ENCODE peak calls at places on chromosome 1, in four cellular contexts. D, O, C and P are unnamed samples.

GRCh38 chr1:206048582-206048981 is 4.4 kb upstream of the RHEX start:
- DNase-seq in C (peak), O (peak), D (peak), P (no peak)

GRCh38 chr1:113881661-113882060 is 5.7 kb downstream of the BCL2L15 start:
- DNase-seq in C (no peak), D (no peak), O (no peak), P (no peak)

GRCh38 chr1:54253480-54253879 is 53.5 kb downstream of the MRPL37 start:
- DNase-seq in O (no peak), D (no peak), C (peak), P (peak)

GRCh38 chr1:47412437-47412836 is 3.6 kb upstream of the FOXE3 start:
- DNase-seq in C (no peak), D (no peak), O (no peak), P (no peak)

GRCh38 chr1:115134850-115135484 is 45.7 kb upstream of the TSPAN2 start:
- DNase-seq in C (no peak), O (no peak), D (no peak), P (peak)

GRCh38 chr1:95451054-95451453 is 217.0 kb downstream of the RWDD3 start:
- DNase-seq in D (no peak), O (no peak), C (no peak), P (no peak)

GRCh38 chr1:239616686-239617085 is 230.3 kb downstream of the CHRM3 start:
- DNase-seq in D (no peak), O (no peak), C (no peak), P (no peak)

GRCh38 chr1:236880209-236880608 is 85.1 kb downstream of the MTR start:
- DNase-seq in O (no peak), C (peak), D (no peak), P (no peak)

GRCh38 chr1:16174261-16174871 is 18.5 kb upstream of the EPHA2 start:
- DNase-seq in O (no peak), D (no peak), C (no peak), P (no peak)

GRCh38 chr1:30892671-30893073 is 15.9 kb downstream of the SDC3 start:
- DNase-seq in O (no peak), D (no peak), C (peak), P (no peak)

GRCh38 chr1:216923601-216924000 is 200.4 kb upstream of the ESRRG start:
- DNase-seq in D (no peak), O (no peak), C (no peak), P (no peak)

DNA sequence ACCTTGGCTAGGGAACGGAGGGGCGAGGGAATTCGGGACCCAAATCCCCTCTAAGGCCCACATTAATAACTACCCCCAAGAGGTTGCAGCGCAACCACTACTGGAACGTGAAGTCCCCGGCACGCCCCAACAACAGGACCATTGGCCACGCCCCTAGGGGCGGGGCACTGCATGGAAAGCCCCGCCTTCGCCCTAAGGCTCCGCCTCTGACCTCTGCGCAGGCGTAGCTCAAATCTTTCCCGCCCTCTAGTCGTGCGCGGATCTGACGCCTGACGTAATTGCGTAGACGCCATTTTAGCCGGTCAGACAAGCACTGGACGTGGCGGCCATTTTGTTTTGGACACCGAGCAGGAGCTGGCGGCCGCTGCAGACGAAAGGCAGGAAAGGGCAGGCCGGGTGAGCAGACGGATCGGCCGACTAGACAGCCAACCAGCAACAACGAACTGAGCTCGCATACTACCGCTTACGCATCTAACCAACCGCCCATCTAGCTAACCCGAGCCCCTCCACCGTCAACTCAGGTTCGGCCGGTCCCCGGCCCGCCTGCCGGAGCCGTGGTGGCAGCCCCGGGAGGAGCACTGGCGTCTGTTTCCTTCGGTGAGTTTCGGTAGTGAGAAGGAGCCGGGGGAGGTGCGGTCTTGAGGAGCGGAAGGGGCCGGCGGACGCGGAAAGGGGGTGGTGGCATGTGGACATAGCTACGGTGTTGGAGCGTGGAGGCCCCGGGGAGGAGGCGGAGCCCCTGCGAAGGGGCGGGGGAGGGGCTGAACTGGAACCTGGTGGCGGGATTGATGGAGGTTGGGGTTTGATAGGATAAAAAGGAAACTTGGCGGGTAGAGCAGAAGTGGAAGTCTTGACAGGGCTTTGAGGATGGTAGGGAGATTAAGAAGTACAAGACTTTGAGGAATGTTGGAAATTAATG is at the start of gene CHTOP:
- DNase-seq in O (peak), D (peak), C (peak), P (peak)
- TF ChIP-seq CTCF in O (no peak), D (no peak), C (peak), P (no peak)

GRCh38 chr1:29119365-29119929 is 4.3 kb downstream of the TMEM200B start:
- DNase-seq in O (no peak), C (no peak), D (no peak), P (no peak)

GRCh38 chr1:29121951-29122661 is 1.6 kb downstream of the TMEM200B start:
- DNase-seq in D (peak), C (no peak), O (no peak), P (no peak)

GRCh38 chr1:29121516-29121937 is 2.2 kb downstream of the TMEM200B start:
- DNase-seq in D (no peak), O (no peak), C (no peak), P (no peak)

GRCh38 chr1:29120367-29120766 is 3.3 kb downstream of the TMEM200B start:
- DNase-seq in C (no peak), O (no peak), D (no peak), P (no peak)

DNA sequence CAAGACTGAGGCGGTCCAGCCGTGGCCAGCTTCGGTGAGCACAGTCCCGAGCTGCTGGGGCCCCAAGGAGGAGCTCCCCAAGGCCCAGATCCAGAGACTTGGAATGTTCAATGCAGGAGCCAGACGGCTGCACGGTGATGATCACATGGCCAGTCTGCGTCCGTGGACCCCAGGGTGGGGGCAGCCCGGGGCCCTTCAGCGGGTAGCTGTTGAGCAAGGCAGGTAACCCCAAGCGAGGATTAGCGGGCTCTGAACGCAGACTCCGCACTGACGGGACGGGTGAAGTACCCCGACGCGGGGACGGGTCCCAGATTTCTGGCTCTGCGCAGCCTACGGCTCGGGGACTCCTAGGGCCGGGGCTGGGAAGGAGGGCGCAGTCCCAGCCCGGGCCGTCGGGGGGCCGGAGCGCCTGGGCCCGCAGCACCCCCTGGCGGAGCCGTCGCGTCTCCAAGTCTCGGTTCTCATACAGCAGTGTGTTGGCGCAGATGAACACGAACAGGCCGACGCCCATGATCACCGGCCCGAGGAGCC is 2.7 kb downstream of the TMEM200B start:
- DNase-seq in O (peak), C (no peak), D (peak), P (no peak)
- H3K4me3 ChIP-seq in O (peak), C (peak), D (peak), P (peak)

DNA sequence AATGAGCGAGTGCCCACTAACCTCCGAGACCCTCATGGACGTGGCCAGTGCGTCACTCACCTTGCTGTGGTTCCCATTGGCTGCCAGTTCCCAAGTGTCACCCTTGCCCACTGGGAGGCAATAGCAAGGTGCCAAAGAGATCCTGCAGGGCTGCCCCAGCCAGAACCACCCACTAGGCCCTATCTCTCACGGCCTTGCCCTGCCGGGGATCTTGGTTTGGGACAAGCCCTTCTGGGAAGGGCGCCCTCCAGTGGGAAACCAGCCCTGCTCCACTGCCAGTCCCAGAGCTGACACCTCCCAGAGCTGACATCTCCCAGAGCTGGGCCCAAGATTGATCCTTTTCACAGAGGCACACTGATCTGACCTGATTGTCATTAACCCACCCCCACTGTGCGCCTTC is 2.1 kb upstream of the SELENON start:
- DNase-seq in D (no peak), O (peak), C (no peak), P (no peak)
- TF ChIP-seq CTCF in D (no peak), O (no peak), C (peak), P (peak)

GRCh38 chr1:201281573-201281972 is 1.7 kb upstream of the PKP1 start:
- DNase-seq in C (no peak), D (peak), O (peak), P (no peak)

GRCh38 chr1:201283836-201284553 is 689 bp downstream of the PKP1 start:
- DNase-seq in D (peak), C (no peak), O (no peak), P (no peak)

GRCh38 chr1:201282216-201282615 is 1.1 kb upstream of the PKP1 start:
- DNase-seq in D (peak), C (no peak), O (no peak), P (no peak)

GRCh38 chr1:201284636-201285035 is 1.3 kb downstream of the PKP1 start:
- DNase-seq in D (peak), C (no peak), O (no peak), P (no peak)

GRCh38 chr1:201282931-201283829 is at the start of gene PKP1:
- DNase-seq in D (peak), C (peak), O (peak), P (no peak)
- H3K4me3 ChIP-seq in D (peak), C (no peak), O (peak), P (peak)

GRCh38 chr1:155976913-155977606 is 1.3 kb downstream of the ARHGEF2 start:
- DNase-seq in O (no peak), C (no peak), D (no peak), P (no peak)
- TF ChIP-seq CTCF in O (no peak), C (no peak), D (no peak), P (no peak)

DNA sequence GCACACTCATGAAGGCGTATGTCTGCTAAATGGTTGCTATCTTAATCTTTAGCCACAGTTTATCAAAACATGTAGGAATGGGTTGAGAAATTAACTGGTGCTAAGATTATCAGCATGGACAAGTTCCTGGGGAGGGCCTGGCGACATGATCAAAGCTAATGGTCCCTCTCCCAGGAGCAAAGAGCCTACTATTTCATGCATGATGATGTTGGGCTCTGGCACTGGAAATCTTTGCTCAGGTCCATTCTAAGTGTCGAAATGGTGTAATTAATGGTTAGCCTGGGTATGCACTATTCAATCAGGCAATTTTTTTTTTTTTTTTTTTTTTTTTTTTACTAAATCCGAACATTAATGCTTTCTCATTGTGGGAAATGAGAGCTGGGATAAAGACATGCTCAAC is 91.8 kb downstream of the SLC45A1 start:
- DNase-seq in O (no peak), D (no peak), C (no peak), P (no peak)
- H3K4me3 ChIP-seq in O (no peak), D (no peak), C (peak), P (no peak)

DNA sequence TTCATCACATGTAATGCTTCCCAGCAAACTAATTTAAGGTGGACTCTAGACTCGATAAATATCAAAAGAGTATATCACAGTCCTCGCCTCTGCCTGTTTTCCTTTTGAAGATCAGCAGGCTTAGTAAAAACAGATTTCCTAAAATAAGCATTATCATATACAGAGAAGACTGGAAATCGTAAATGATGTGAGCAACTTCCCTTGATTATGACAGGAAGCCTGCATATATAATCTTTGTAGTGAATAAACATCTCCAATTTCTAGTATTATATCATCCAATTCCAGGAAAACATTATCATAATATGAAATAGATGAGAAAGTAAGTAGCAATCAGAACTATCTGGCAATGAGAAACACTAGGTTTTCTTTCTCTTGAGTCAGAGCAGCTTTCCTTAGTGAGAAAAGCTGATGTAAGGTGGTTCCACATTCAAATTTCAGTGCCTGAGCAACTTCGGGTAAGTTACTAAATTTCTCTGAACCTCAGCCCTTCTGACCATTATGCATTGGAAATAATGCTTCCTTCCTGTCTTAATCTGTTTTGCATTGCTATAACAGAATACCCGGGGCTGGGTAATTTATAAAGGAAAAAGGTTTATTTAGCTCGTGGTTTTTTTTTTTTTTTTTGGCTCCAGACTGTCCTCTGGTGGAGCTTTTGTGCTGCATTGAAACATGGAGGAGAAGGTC is 12.6 kb upstream of the POU2F1 start:
- DNase-seq in D (no peak), C (no peak), O (no peak), P (no peak)
- TF ChIP-seq CTCF in D (no peak), C (peak), O (no peak), P (peak)